ENCODE peak calls at places on chromosomes 16 and 17, in nine cellular contexts. Z is colonic mucosa, F is brain microvascular endothelial cell, I is Peyer's patch, J is left ventricle myocardium inferior, W is gastrocnemius medialis, C is bronchial epithelial cell, H is AG04450, T is stomach. X is an unnamed sample.
A peak's percentile ranks its signal among the peaks of the same experiment; 100 is the strongest.

GRCh38 chr16:17379121-17379571 is 91.6 kb downstream of the XYLT1 start:
- DNase-seq in Z (no peak), F (no peak), I (peak; percentile 42), J (peak; percentile 70), W (no peak), C (no peak), H (no peak), T (no peak), X (no peak)

GRCh38 chr17:51258756-51259573 is 884 bp downstream of the MBTD1 start:
- DNase-seq in Z (peak; percentile 55), F (no peak), I (no peak), J (no peak), W (no peak), C (no peak), H (no peak), T (no peak), X (peak; percentile 51)

GRCh38 chr16:57764341-57765159 is 29.0 kb downstream of the KATNB1 start:
- DNase-seq in Z (no peak), F (peak; percentile 79), I (no peak), J (no peak), W (no peak), C (peak; percentile 96), H (peak; percentile 41), T (no peak), X (peak; percentile 60)

GRCh38 chr16:77307764-77308561 is 108.8 kb downstream of the SYCE1L start:
- DNase-seq in Z (no peak), F (peak; percentile 76), I (no peak), J (no peak), W (no peak), C (peak; percentile 100), H (no peak), T (no peak), X (no peak)

GRCh38 chr16:27657811-27658210 is 107.9 kb downstream of the KATNIP start:
- DNase-seq in Z (no peak), F (no peak), I (no peak), J (no peak), W (no peak), C (no peak), H (no peak), T (no peak), X (no peak)

GRCh38 chr16:47499700-47500264 is 38.7 kb downstream of the PHKB start:
- DNase-seq in Z (no peak), F (no peak), I (no peak), J (no peak), W (no peak), C (no peak), H (no peak), T (no peak), X (no peak)

GRCh38 chr16:89395150-89396142 is 94.9 kb downstream of the ANKRD11 start:
- DNase-seq in Z (peak; percentile 78), F (peak; percentile 95), I (peak; percentile 90), J (peak; percentile 87), W (peak; percentile 83), C (peak; percentile 93), H (peak; percentile 95), T (peak; percentile 92), X (no peak)

GRCh38 chr16:3739636-3740035 is 22.3 kb upstream of the TRAP1 start:
- DNase-seq in Z (no peak), F (no peak), I (peak; percentile 24), J (no peak), W (no peak), C (no peak), H (no peak), T (no peak), X (no peak)

GRCh38 chr16:13873835-13874438 is 46.0 kb upstream of the ERCC4 start:
- DNase-seq in Z (no peak), F (no peak), I (no peak), J (no peak), W (no peak), C (peak; percentile 25), H (no peak), T (no peak), X (no peak)

GRCh38 chr16:22192261-22193133 is 13.6 kb upstream of the EEF2K start:
- DNase-seq in Z (peak; percentile 84), F (peak; percentile 93), I (peak; percentile 94), J (peak; percentile 77), W (peak; percentile 84), C (peak; percentile 65), H (peak; percentile 77), T (peak; percentile 78), X (peak; percentile 88)

GRCh38 chr17:74149597-74150427 is 53.7 kb upstream of the RPL38 start:
- DNase-seq in Z (peak; percentile 3), F (no peak), I (no peak), J (no peak), W (no peak), C (no peak), H (no peak), T (no peak), X (no peak)

GRCh38 chr17:8341456-8341855 is 1.8 kb downstream of the ODF4 start:
- DNase-seq in Z (no peak), F (no peak), I (no peak), J (no peak), W (no peak), C (no peak), H (no peak), T (no peak), X (no peak)

GRCh38 chr16:54286330-54287017 is at the start of gene IRX3:
- DNase-seq in Z (no peak), F (peak; percentile 63), I (peak; percentile 47), J (peak; percentile 93), W (peak; percentile 84), C (peak; percentile 86), H (no peak), T (peak; percentile 88), X (peak; percentile 82)

GRCh38 chr17:44758414-44759095 is at the start of gene ADAM11:
- DNase-seq in Z (no peak), F (no peak), I (no peak), J (no peak), W (no peak), C (no peak), H (no peak), T (no peak), X (no peak)
- H3K27me3 ChIP-seq in Z (peaks cover 23% of the 10 kb centered on the region), F (peaks cover 5% of the 10 kb centered on the region), I (no peaks in the 10 kb centered on the region), J (peaks cover 45% of the 10 kb centered on the region), W (peaks cover 33% of the 10 kb centered on the region), C (peaks cover 28% of the 10 kb centered on the region), H (peaks cover 23% of the 10 kb centered on the region), T (peaks cover 38% of the 10 kb centered on the region), X (peaks cover 23% of the 10 kb centered on the region)

DNA sequence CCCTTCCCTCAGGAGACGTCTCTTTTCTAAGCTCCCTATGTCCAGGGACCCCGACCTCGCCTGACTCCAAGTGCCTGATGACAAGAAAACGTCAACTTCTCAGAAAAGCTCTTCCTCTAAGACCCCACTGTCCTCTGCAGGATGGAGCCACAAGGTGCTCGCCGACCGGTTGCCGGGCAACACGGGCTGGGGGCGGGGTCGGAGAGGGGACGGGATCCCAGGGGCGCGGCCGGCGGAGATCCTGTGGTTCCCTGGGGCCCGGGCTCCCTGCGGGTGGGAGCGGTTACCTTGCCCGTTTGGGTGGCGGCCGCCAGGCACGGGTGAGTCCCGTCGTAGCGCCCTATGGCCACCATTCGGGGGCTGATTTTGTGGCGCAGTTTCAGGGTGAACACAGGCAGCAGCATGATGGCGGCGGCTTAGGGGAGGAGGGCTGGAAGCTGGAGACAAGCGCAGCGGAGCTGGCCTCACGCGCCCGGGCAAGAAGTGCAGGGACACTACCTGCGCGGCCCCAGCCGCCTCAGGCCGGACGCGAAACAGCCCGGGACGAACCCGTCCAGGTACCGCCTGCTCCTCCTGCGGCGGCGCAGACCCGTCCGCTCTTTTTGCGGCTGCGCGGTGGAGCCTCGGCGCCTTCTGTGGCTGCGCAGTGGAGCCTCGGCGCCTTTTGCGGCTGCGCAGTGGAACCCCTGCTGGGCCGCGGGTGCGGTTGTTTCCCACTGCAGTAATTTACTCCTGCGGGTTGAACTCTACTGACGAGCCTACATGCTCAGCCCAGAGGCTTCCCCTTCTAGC is at the start of gene BBS2:
- DNase-seq in Z (peak; percentile 92), F (peak; percentile 84), I (peak; percentile 95), J (peak; percentile 92), W (peak; percentile 79), C (peak; percentile 72), H (peak; percentile 51), T (peak; percentile 94), X (peak; percentile 89)
- TF ChIP-seq CTCF in Z (no peak), F (no peak), I (peak; percentile 38), J (no peak), W (no peak), C (peak; percentile 3), H (no peak), T (no peak), X (no peak)

DNA sequence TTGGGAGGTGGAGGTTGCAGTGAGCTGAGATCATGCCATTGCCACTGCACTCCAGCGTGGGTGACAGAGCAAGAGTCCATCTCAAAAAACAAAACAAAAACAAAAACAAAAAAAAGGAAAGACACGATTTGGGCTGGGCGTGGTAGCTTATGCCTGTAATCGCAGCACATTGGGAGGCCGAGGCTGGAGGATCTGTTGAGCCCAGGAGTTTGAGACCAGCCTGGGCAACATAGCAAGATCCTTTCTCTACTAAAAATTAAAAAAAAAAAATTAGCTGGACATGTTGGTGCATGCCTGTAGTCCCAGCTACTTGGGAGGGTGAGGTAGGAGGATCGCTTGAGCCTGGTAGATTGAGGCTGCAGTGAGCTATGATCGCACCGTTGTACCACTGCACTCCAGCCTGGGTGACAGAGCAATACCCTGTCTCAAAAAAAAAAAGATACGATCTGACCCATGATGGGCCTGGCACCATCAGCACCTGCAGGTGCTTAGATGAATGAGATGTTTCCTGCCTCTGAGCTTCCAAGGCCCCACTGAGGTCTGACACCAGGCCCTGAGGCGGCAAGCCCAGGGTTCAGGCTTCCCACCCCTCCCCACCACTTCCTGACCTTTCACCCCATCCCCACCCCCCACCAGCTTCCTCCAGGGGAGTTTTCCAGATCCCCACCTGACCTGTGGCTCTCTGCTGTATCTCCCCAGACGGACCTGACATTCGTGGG is 21.8 kb downstream of the ATP2A1 start:
- DNase-seq in Z (no peak), F (no peak), I (no peak), J (no peak), W (no peak), C (no peak), H (no peak), T (no peak), X (no peak)
- H3K27me3 ChIP-seq in Z (no peaks in the 10 kb centered on the region), F (no peaks in the 10 kb centered on the region), I (no peaks in the 10 kb centered on the region), J (no peaks in the 10 kb centered on the region), W (no peaks in the 10 kb centered on the region), C (no peaks in the 10 kb centered on the region), H (no peaks in the 10 kb centered on the region), T (no peaks in the 10 kb centered on the region), X (no peaks in the 10 kb centered on the region)

GRCh38 chr17:80861892-80862291 is 129.7 kb upstream of the CHMP6 start:
- DNase-seq in Z (no peak), F (peak; percentile 52), I (no peak), J (no peak), W (no peak), C (peak; percentile 97), H (no peak), T (no peak), X (no peak)
- TF ChIP-seq CTCF in Z (no peak), F (peak; percentile 73), I (no peak), J (peak; percentile 54), W (no peak), C (peak; percentile 88), H (peak; percentile 67), T (no peak), X (no peak)

DNA sequence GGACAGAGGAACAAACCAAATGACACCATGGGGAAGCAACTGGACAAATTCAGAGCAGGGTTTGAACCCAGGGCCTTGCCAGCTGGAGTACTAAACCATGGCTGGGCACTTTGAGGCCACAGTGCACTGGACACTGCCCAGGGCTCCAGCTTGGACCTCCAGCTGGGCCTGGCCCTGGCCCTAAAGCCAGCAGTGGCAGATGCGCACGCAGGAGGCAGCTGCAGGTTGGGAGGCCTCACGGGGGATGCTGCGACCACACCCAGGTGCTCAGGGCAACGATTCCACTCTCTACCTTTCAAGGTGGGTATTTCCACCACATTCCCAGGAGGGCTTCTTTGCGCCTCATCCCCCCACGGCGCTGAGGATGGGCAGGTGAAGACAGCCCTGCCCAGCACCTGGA is 28.9 kb downstream of the WNT3 start:
- DNase-seq in Z (no peak), F (no peak), I (no peak), J (no peak), W (no peak), C (no peak), H (no peak), T (no peak), X (no peak)
- H3K27me3 ChIP-seq in Z (no peaks in the 10 kb centered on the region), F (peaks cover 15% of the 10 kb centered on the region), I (no peaks in the 10 kb centered on the region), J (peaks cover 75% of the 10 kb centered on the region), W (no peaks in the 10 kb centered on the region), C (peaks cover 6% of the 10 kb centered on the region), H (peaks cover 45% of the 10 kb centered on the region), T (peaks cover 4% of the 10 kb centered on the region), X (peaks cover 6% of the 10 kb centered on the region)

X was measured in HL-60.